ENCODE peak calls at places on chromosomes 2 and 18, in six cellular contexts. A, T, W, Q, D and P are unnamed samples.

GRCh38 chr2:201780674-201781582 is at the start of gene ALS2:
- DNase-seq in Q (peak), W (peak), A (peak), D (peak), T (peak), P (peak)

GRCh38 chr18:24586662-24587360 is 126.4 kb downstream of the HRH4 start:
- DNase-seq in A (no peak), D (no peak), T (no peak), W (no peak), Q (no peak), P (no peak)

GRCh38 chr2:112301171-112301584 is 25.8 kb downstream of the ZC3H6 start:
- DNase-seq in T (no peak), A (no peak), D (no peak), Q (no peak), W (no peak), P (peak)

GRCh38 chr2:221124542-221125235 is 447.4 kb downstream of the EPHA4 start:
- DNase-seq in D (no peak), Q (no peak), W (no peak), T (no peak), A (peak), P (no peak)

GRCh38 chr2:119704670-119705120 is 25.7 kb downstream of the TMEM177 start:
- DNase-seq in W (no peak), Q (no peak), D (no peak), T (no peak), A (no peak), P (peak)

GRCh38 chr2:25972049-25972823 is 10.1 kb downstream of the KIF3C start:
- DNase-seq in W (no peak), A (no peak), D (no peak), T (no peak), Q (no peak), P (peak)

GRCh38 chr2:7795358-7796199 is 878.4 kb downstream of the RNF144A start:
- DNase-seq in W (no peak), Q (peak), T (no peak), D (no peak), A (no peak), P (peak)

GRCh38 chr18:58256316-58257080 is 212.5 kb downstream of the NEDD4L start:
- DNase-seq in Q (no peak), W (no peak), A (no peak), D (no peak), T (no peak), P (no peak)

GRCh38 chr2:120677221-120677620 is 58.4 kb upstream of the GLI2 start:
- DNase-seq in T (no peak), D (no peak), Q (no peak), W (no peak), A (no peak), P (no peak)

GRCh38 chr2:20650412-20650879 is 452 bp downstream of the HS1BP3 start:
- DNase-seq in A (no peak), W (no peak), T (no peak), Q (peak), D (peak), P (peak)

GRCh38 chr2:178536037-178536436 is 55.8 kb downstream of the PLEKHA3 start:
- DNase-seq in Q (no peak), D (no peak), A (no peak), W (no peak), T (no peak), P (no peak)

GRCh38 chr2:24978661-24979060 is 6.9 kb upstream of the DNAJC27 start:
- DNase-seq in Q (no peak), D (no peak), T (no peak), A (no peak), W (no peak), P (no peak)

GRCh38 chr2:223055140-223055539 is 3.1 kb downstream of the KCNE4 start:
- DNase-seq in W (no peak), T (no peak), A (no peak), Q (peak), D (no peak), P (peak)

GRCh38 chr2:22055784-22056620 is 932.2 kb downstream of the TDRD15 start:
- DNase-seq in A (no peak), T (no peak), Q (no peak), W (no peak), D (no peak), P (no peak)

GRCh38 chr2:181305151-181306123 is 151.7 kb upstream of the ITGA4 start:
- DNase-seq in D (no peak), W (no peak), T (no peak), Q (no peak), A (no peak), P (peak)

GRCh38 chr2:151262629-151263028 is 966 bp upstream of the RBM43 start:
- DNase-seq in W (no peak), A (no peak), D (no peak), Q (peak), T (no peak), P (no peak)

GRCh38 chr18:14922031-14922430 is 174.1 kb downstream of the ANKRD30B start:
- DNase-seq in A (no peak), Q (no peak), W (no peak), D (no peak), T (no peak), P (no peak)

GRCh38 chr18:76212958-76213357 is 282.1 kb downstream of the ZNF516 start:
- DNase-seq in Q (no peak), W (no peak), A (no peak), T (no peak), D (no peak), P (no peak)

GRCh38 chr2:121285077-121285449 is at the start of gene TFCP2L1:
- DNase-seq in D (peak), Q (no peak), A (no peak), W (no peak), T (peak), P (no peak)

GRCh38 chr2:200747668-200748618 is 63.8 kb upstream of the BZW1 start:
- DNase-seq in W (no peak), T (no peak), Q (peak), A (no peak), D (peak), P (peak)

GRCh38 chr2:146874260-146874658 is 970.6 kb upstream of the ACVR2A start:
- DNase-seq in Q (no peak), A (peak), W (no peak), D (peak), T (no peak), P (no peak)

GRCh38 chr2:235480614-235481013 is 13.2 kb upstream of the AGAP1 start:
- DNase-seq in D (no peak), T (no peak), W (no peak), Q (no peak), A (no peak), P (no peak)
- TF ChIP-seq POLR2A in D (no peak), T (no peak), W (no peak), Q (no peak), A (no peak), P (no peak)

GRCh38 chr2:143334837-143335236 is 205.6 kb downstream of the ARHGAP15 start:
- DNase-seq in Q (no peak), W (no peak), D (peak), T (no peak), A (no peak), P (peak)

GRCh38 chr2:143333168-143333791 is 204.1 kb downstream of the ARHGAP15 start:
- DNase-seq in A (no peak), W (no peak), Q (no peak), D (no peak), T (no peak), P (no peak)

GRCh38 chr2:143336719-143337210 is 207.5 kb downstream of the ARHGAP15 start:
- DNase-seq in D (no peak), T (no peak), W (no peak), A (no peak), Q (no peak), P (no peak)

GRCh38 chr2:143329288-143329687 is 200.1 kb downstream of the ARHGAP15 start:
- DNase-seq in T (no peak), D (no peak), Q (no peak), A (no peak), W (no peak), P (no peak)

DNA sequence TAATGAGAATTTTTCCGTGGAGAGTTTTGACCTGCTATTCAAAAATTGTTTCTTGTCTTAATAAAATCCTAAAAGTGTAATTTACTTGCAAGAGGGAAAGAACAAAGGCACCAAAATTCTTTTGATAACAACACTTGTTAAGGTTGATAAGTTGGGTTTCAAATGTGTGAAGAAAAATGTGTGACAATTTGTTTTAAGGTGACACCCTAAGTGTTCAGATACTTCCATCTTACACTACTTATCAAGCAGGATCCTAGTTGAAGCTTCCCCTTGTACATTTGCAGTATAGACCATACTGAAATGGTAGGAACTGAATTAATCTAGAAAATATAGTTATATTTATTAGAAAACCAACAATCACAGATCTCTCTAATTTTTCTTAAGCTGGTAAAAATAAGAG is 204.6 kb downstream of the ARHGAP15 start:
- DNase-seq in Q (no peak), W (no peak), T (no peak), D (no peak), A (no peak), P (no peak)
- TF ChIP-seq POLR2A in Q (no peak), W (no peak), T (no peak), D (no peak), A (no peak), P (no peak)

GRCh38 chr2:15591692-15592463 is at the start of gene DDX1:
- DNase-seq in Q (peak), T (peak), A (peak), W (peak), D (peak), P (peak)
- TF ChIP-seq POLR2A in Q (peak), T (peak), A (no peak), W (no peak), D (peak), P (peak)

GRCh38 chr2:215431778-215432758 is 3.8 kb downstream of the FN1 start:
- DNase-seq in T (no peak), Q (no peak), W (no peak), D (no peak), A (no peak), P (no peak)

GRCh38 chr2:215430528-215431187 is 5.2 kb downstream of the FN1 start:
- DNase-seq in W (no peak), A (no peak), Q (no peak), T (no peak), D (no peak), P (peak)

GRCh38 chr2:215429424-215429823 is 6.4 kb downstream of the FN1 start:
- DNase-seq in W (no peak), D (no peak), Q (no peak), A (no peak), T (no peak), P (peak)

GRCh38 chr2:215432759-215433594 is 2.9 kb downstream of the FN1 start:
- DNase-seq in W (no peak), Q (no peak), T (no peak), A (no peak), D (no peak), P (no peak)

DNA sequence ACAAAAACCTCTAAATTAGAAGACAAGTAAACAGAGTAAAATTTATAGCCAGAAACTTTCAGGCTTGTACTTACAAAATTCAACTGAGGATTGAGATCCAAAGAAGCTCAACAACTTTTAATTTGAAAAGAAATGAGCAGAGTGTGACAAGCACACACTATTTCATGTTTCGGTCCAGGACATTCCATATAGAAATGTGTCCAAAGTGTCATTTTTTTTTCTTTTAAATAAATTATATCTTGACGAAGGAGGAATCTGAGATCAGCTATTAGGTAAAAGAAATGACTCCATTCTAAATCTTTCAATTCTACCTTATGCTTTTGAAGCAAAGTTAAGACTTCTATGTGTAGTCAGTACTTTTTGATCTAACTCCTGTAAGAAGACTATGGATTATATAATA is 4.6 kb downstream of the FN1 start:
- DNase-seq in A (no peak), W (no peak), D (no peak), T (no peak), Q (no peak), P (no peak)
- TF ChIP-seq POLR2A in A (no peak), W (no peak), D (no peak), T (no peak), Q (no peak), P (no peak)

GRCh38 chr18:5417342-5417741 is 121.8 kb upstream of the ZBTB14 start:
- DNase-seq in T (no peak), A (no peak), D (no peak), Q (peak), W (no peak), P (peak)

GRCh38 chr18:5420909-5421308 is 122.9 kb downstream of the EPB41L3 start:
- DNase-seq in Q (no peak), W (no peak), A (peak), D (no peak), T (no peak), P (no peak)

GRCh38 chr18:5421981-5422380 is 121.8 kb downstream of the EPB41L3 start:
- DNase-seq in T (no peak), A (no peak), D (no peak), Q (no peak), W (no peak), P (no peak)

GRCh38 chr18:5418985-5419495 is 123.5 kb upstream of the ZBTB14 start:
- DNase-seq in A (no peak), T (no peak), W (no peak), D (no peak), Q (no peak), P (no peak)

DNA sequence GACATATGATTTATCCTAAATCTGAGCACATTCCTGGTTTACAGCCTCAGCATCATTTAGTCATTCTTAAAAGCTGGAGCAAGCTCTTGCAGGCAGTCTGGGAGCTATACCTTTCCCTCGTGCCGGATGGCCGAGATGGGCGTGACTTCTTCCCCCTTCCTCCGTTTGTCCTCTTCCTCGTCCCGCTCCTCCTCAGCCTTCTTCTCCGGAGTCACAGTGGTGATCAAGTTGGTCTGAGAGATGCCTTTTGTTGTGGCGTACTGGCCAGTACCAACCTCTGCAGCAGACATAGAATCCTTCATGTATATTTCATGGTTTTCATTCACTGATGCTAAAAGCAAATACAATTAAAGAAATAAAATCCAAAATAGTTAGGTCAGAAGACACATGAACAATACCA is 124.1 kb upstream of the ZBTB14 start:
- DNase-seq in D (no peak), T (no peak), A (no peak), Q (no peak), W (no peak), P (no peak)
- TF ChIP-seq POLR2A in D (no peak), T (no peak), A (no peak), Q (no peak), W (no peak), P (no peak)

GRCh38 chr2:144496660-144497598 is 23.0 kb downstream of the ZEB2 start:
- DNase-seq in D (no peak), W (no peak), T (no peak), Q (no peak), A (no peak), P (no peak)
- TF ChIP-seq POLR2A in D (no peak), W (no peak), T (no peak), Q (no peak), A (no peak), P (no peak)

DNA sequence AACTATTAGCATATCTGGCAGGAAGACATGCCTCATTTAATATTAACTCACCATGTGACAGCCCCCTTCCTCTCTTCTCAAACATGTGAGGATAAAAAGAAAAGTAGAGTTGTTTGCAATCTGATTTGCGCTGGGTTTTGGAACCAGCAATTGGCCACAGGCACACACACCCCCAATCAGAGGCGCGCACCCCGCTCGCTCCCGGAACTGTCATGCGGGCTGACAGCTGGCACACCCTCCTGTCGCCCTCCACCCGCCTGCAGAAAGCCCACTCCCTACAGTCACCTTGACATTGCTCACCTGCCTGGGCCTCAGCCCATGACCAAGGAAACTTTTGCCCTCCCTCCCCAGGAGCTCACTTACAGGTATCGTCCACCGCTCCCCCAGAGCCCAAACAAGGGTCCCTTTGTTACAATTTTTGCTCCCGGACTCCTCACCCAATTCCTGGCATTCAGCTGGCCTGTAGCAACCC is 1.1 kb downstream of the COBLL1 start:
- DNase-seq in Q (peak), A (peak), D (no peak), W (peak), T (peak), P (no peak)
- TF ChIP-seq POLR2A in Q (peak), A (no peak), D (no peak), W (no peak), T (no peak), P (no peak)

GRCh38 chr2:71417300-71418202 is 35.8 kb upstream of the DYSF start:
- DNase-seq in W (no peak), T (no peak), D (peak), Q (no peak), A (no peak), P (no peak)
- TF ChIP-seq POLR2A in W (no peak), T (no peak), D (no peak), Q (no peak), A (no peak), P (no peak)